ENCODE peak calls at places on chromosome 3, in five cellular contexts. One of them, this sample, is unnamed.

GRCh38 chr3:129313983-129314756 is 35.5 kb downstream of the HMCES start:
- DNase-seq in brain microvascular endothelial cell: no peak
- DNase-seq in cardiac muscle cell: no peak
- DNase-seq in tibial artery: no peak
- DNase-seq in heart left ventricle: peak; percentile 68
- DNase-seq in this sample: peak; percentile 49

GRCh38 chr3:26438325-26438940 is 184.1 kb upstream of the LRRC3B start:
- DNase-seq in cardiac muscle cell: no peak
- DNase-seq in tibial artery: no peak
- DNase-seq in heart left ventricle: no peak
- DNase-seq in brain microvascular endothelial cell: no peak
- DNase-seq in this sample: no peak

GRCh38 chr3:182364723-182365650 is 428.3 kb upstream of the ATP11B start:
- DNase-seq in heart left ventricle: no peak
- DNase-seq in cardiac muscle cell: no peak
- DNase-seq in brain microvascular endothelial cell: no peak
- DNase-seq in tibial artery: no peak
- DNase-seq in this sample: no peak

GRCh38 chr3:153634683-153635082 is 472.7 kb downstream of the RAP2B start:
- DNase-seq in cardiac muscle cell: no peak
- DNase-seq in tibial artery: no peak
- DNase-seq in heart left ventricle: no peak
- DNase-seq in brain microvascular endothelial cell: no peak
- DNase-seq in this sample: peak; percentile 47

GRCh38 chr3:194286747-194287146 is 64.4 kb downstream of the CPN2 start:
- DNase-seq in cardiac muscle cell: no peak
- DNase-seq in brain microvascular endothelial cell: no peak
- DNase-seq in heart left ventricle: no peak
- DNase-seq in tibial artery: no peak
- DNase-seq in this sample: no peak

GRCh38 chr3:31253782-31254181 is 278.9 kb upstream of the STT3B start:
- DNase-seq in brain microvascular endothelial cell: no peak
- DNase-seq in tibial artery: no peak
- DNase-seq in heart left ventricle: no peak
- DNase-seq in cardiac muscle cell: no peak
- DNase-seq in this sample: peak; percentile 54

GRCh38 chr3:113409676-113410075 is 31.6 kb downstream of the CFAP44 start:
- DNase-seq in tibial artery: no peak
- DNase-seq in cardiac muscle cell: no peak
- DNase-seq in brain microvascular endothelial cell: no peak
- DNase-seq in heart left ventricle: no peak
- DNase-seq in this sample: no peak

GRCh38 chr3:122105626-122106025 is 50.5 kb downstream of the CD86 start:
- DNase-seq in cardiac muscle cell: no peak
- DNase-seq in heart left ventricle: no peak
- DNase-seq in tibial artery: no peak
- DNase-seq in brain microvascular endothelial cell: no peak
- DNase-seq in this sample: peak; percentile 5

DNA sequence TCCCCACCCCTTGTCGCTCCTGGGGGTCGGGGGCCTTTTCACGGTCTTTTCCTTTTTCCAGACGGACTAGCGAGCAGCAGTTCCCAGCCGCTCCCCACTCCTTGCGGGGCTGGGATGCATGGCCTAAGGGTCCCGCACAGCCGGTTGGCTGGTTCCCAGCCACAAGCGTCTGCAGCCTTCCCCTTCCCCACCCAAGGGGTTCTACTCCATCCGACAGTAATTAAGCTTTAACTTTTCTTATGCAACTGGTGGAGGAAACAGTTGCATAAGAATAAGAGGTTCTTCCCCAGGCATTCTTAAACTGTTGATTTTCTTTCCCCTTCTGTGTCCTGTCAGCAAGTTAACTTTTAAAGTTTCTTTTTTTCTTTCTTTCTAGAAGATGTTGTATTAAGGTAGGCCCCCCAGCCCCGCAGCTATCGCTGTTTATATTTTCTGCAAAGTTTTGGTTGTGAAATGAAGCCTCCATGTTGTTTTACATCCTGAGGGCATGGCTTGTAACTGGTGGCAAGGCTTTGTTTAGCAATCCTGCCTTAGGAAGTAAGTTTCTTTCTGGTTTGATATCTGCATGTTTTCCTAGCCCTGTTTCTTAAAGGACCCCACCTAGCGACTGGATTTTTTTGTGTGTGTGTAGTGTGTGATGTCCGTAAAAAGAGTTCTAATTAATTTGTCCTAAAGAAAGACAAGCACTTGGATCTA is 207.5 kb downstream of the ZNF385D start:
- DNase-seq in cardiac muscle cell: no peak
- DNase-seq in brain microvascular endothelial cell: no peak
- DNase-seq in tibial artery: no peak
- DNase-seq in heart left ventricle: no peak
- DNase-seq in this sample: no peak
- H3K4me3 ChIP-seq in cardiac muscle cell: no peak overlapping the region
- H3K4me3 ChIP-seq in brain microvascular endothelial cell: no peak overlapping the region
- H3K4me3 ChIP-seq in tibial artery: no peak overlapping the region
- H3K4me3 ChIP-seq in heart left ventricle: no peak overlapping the region
- H3K4me3 ChIP-seq in this sample: no peak overlapping the region

GRCh38 chr3:4571690-4572334 is 78.7 kb downstream of the ITPR1 start:
- DNase-seq in cardiac muscle cell: no peak
- DNase-seq in tibial artery: no peak
- DNase-seq in heart left ventricle: no peak
- DNase-seq in brain microvascular endothelial cell: no peak
- DNase-seq in this sample: peak; percentile 32
- TF ChIP-seq CTCF in cardiac muscle cell: no peak
- TF ChIP-seq CTCF in tibial artery: no peak
- TF ChIP-seq CTCF in heart left ventricle: no peak
- TF ChIP-seq CTCF in brain microvascular endothelial cell: peak; percentile 13
- TF ChIP-seq CTCF in this sample: peak; percentile 11

DNA sequence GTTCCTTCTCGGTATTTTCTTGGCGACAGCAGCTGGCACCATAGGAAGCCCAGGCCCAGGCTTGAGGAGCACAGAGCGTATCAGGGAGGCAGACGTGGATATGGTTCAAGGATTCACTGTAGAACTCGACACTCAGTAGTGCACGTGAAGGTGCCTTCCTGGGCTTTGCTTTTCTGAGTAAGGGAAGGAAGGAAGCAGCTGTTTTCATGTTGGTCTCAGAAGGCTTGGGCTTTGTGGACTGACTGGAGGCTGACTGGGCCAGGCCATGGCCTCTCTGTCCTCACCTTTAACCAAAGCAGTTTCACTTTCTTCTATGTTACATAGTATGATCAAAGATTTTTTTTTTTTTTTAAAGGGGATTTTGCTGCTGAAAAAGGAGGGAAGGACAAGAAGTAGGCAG is 6.9 kb upstream of the GHRL start:
- DNase-seq in cardiac muscle cell: no peak
- DNase-seq in brain microvascular endothelial cell: no peak
- DNase-seq in tibial artery: no peak
- DNase-seq in heart left ventricle: no peak
- DNase-seq in this sample: no peak
- H3K4me3 ChIP-seq in cardiac muscle cell: no peak overlapping the region
- H3K4me3 ChIP-seq in brain microvascular endothelial cell: no peak overlapping the region
- H3K4me3 ChIP-seq in tibial artery: no peak overlapping the region
- H3K4me3 ChIP-seq in heart left ventricle: no peak overlapping the region
- H3K4me3 ChIP-seq in this sample: no peak overlapping the region

GRCh38 chr3:117193390-117193789 is 483.8 kb downstream of the TUSC7 start:
- DNase-seq in heart left ventricle: no peak
- DNase-seq in cardiac muscle cell: no peak
- DNase-seq in brain microvascular endothelial cell: no peak
- DNase-seq in tibial artery: no peak
- DNase-seq in this sample: peak; percentile 10
- TF ChIP-seq CTCF in heart left ventricle: no peak
- TF ChIP-seq CTCF in cardiac muscle cell: no peak
- TF ChIP-seq CTCF in brain microvascular endothelial cell: peak; percentile 58
- TF ChIP-seq CTCF in tibial artery: no peak
- TF ChIP-seq CTCF in this sample: peak; percentile 28

GRCh38 chr3:109923431-109923830 is 586.1 kb upstream of the DPPA4 start:
- DNase-seq in brain microvascular endothelial cell: no peak
- DNase-seq in tibial artery: no peak
- DNase-seq in heart left ventricle: no peak
- DNase-seq in cardiac muscle cell: no peak
- DNase-seq in this sample: no peak

GRCh38 chr3:109924196-109924595 is 586.9 kb upstream of the DPPA4 start:
- DNase-seq in brain microvascular endothelial cell: no peak
- DNase-seq in heart left ventricle: no peak
- DNase-seq in cardiac muscle cell: no peak
- DNase-seq in tibial artery: no peak
- DNase-seq in this sample: no peak

GRCh38 chr3:109927726-109928125 is 590.4 kb upstream of the DPPA4 start:
- DNase-seq in cardiac muscle cell: no peak
- DNase-seq in heart left ventricle: no peak
- DNase-seq in brain microvascular endothelial cell: no peak
- DNase-seq in tibial artery: no peak
- DNase-seq in this sample: no peak

GRCh38 chr3:109927161-109927560 is 589.8 kb upstream of the DPPA4 start:
- DNase-seq in heart left ventricle: no peak
- DNase-seq in cardiac muscle cell: no peak
- DNase-seq in brain microvascular endothelial cell: peak; percentile 96
- DNase-seq in tibial artery: no peak
- DNase-seq in this sample: peak; percentile 98

DNA sequence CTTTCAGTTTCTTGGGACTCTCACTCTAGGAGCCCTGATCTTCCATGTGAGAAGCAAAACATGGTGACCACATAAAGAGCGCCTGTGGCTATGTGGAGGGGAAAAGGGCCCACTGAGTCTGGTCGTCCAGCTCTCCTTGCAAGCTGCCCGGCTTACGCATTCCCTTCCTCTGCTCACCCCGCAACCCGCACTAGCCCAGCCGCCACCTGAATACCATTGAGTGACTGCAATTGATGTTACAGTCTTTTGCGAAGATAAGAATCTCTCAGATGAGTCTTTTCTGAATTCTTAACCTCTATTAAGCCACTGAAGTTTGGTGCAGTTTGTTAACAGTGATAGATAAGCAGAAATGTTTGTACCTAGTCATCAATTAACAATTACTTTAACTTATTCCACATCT is 589.0 kb upstream of the DPPA4 start:
- DNase-seq in brain microvascular endothelial cell: peak; percentile 7
- DNase-seq in heart left ventricle: no peak
- DNase-seq in cardiac muscle cell: no peak
- DNase-seq in tibial artery: no peak
- DNase-seq in this sample: no peak
- H3K4me3 ChIP-seq in brain microvascular endothelial cell: no peak overlapping the region
- H3K4me3 ChIP-seq in heart left ventricle: no peak overlapping the region
- H3K4me3 ChIP-seq in cardiac muscle cell: no peak overlapping the region
- H3K4me3 ChIP-seq in tibial artery: no peak overlapping the region
- H3K4me3 ChIP-seq in this sample: no peak overlapping the region

GRCh38 chr3:98232489-98232888 is 31.6 kb upstream of the OR5H6 start:
- DNase-seq in cardiac muscle cell: no peak
- DNase-seq in tibial artery: no peak
- DNase-seq in heart left ventricle: no peak
- DNase-seq in brain microvascular endothelial cell: no peak
- DNase-seq in this sample: no peak
- TF ChIP-seq CTCF in cardiac muscle cell: no peak
- TF ChIP-seq CTCF in tibial artery: no peak
- TF ChIP-seq CTCF in heart left ventricle: no peak
- TF ChIP-seq CTCF in brain microvascular endothelial cell: no peak
- TF ChIP-seq CTCF in this sample: no peak